ENCODE peak calls at places on chromosome 1, in four cellular contexts. H is tibial artery, Y is pancreas, X is hepatocyte. V is an unnamed sample. For H3K4me1, the result is how much of the 10 kb centered on the place peaks cover.

GRCh38 chr1:161962094-161962887 is 61.4 kb downstream of the OLFML2B start:
- DNase-seq in H (no peak), Y (no peak), X (no peak), V (peak)

GRCh38 chr1:12810691-12811408 is 19.7 kb downstream of the PRAMEF1 start:
- DNase-seq in H (no peak), Y (no peak), X (no peak), V (peak)

GRCh38 chr1:42937141-42937696 is 21.4 kb downstream of the SLC2A1 start:
- DNase-seq in H (peak), Y (no peak), X (no peak), V (peak)

GRCh38 chr1:172431721-172432192 is 11.3 kb downstream of the C1orf105 start:
- DNase-seq in H (no peak), Y (peak), X (peak), V (peak)

GRCh38 chr1:185528084-185528656 is 206.0 kb upstream of the HMCN1 start:
- DNase-seq in H (no peak), Y (no peak), X (no peak), V (no peak)

GRCh38 chr1:152519876-152520275 is 5.6 kb downstream of the CRCT1 start:
- DNase-seq in H (no peak), Y (no peak), X (no peak), V (no peak)

GRCh38 chr1:167922023-167922422 is 8.1 kb upstream of the ADCY10 start:
- DNase-seq in H (no peak), Y (no peak), X (no peak), V (no peak)

GRCh38 chr1:80417651-80418050 is 1383.1 kb upstream of the ADGRL2 start:
- DNase-seq in H (no peak), Y (no peak), X (no peak), V (peak)

GRCh38 chr1:209855623-209856022 is 27.9 kb downstream of the UTP25 start:
- DNase-seq in H (no peak), Y (no peak), X (no peak), V (no peak)

GRCh38 chr1:24580756-24581155 is 24.9 kb downstream of the NCMAP start:
- DNase-seq in H (no peak), Y (no peak), X (no peak), V (no peak)

GRCh38 chr1:55750020-55750995 is 535.1 kb upstream of the USP24 start:
- DNase-seq in H (no peak), Y (no peak), X (no peak), V (no peak)

GRCh38 chr1:248821641-248822040 is 4.1 kb downstream of the SH3BP5L start:
- DNase-seq in H (peak), Y (no peak), X (no peak), V (no peak)

GRCh38 chr1:31723828-31724359 is 20.1 kb upstream of the COL16A1 start:
- DNase-seq in H (no peak), Y (no peak), X (peak), V (peak)

GRCh38 chr1:9767964-9768668 is 55.6 kb downstream of the CLSTN1 start:
- DNase-seq in H (no peak), Y (no peak), X (no peak), V (no peak)

GRCh38 chr1:2523891-2524609 is 2.3 kb downstream of the PANK4 start:
- DNase-seq in H (no peak), Y (no peak), X (no peak), V (no peak)
- TF ChIP-seq CTCF in H (no peak), Y (no peak), X (no peak), V (no peak)

GRCh38 chr1:201596101-201596868 is 57.4 kb downstream of the NAV1 start:
- DNase-seq in H (peak), Y (no peak), X (no peak), V (no peak)
- H3K4me1 ChIP-seq in H (under half), Y (under half), X (under half), V (under half)

GRCh38 chr1:28510350-28511223 is 4.7 kb downstream of the RCC1 start:
- DNase-seq in H (no peak), Y (no peak), X (no peak), V (peak)

GRCh38 chr1:28507646-28508434 is 2.0 kb downstream of the RCC1 start:
- DNase-seq in H (no peak), Y (no peak), X (no peak), V (peak)

GRCh38 chr1:28512058-28512611 is 6.3 kb downstream of the RCC1 start:
- DNase-seq in H (no peak), Y (no peak), X (no peak), V (peak)

GRCh38 chr1:28508435-28508754 is 2.6 kb downstream of the RCC1 start:
- DNase-seq in H (no peak), Y (no peak), X (no peak), V (no peak)

GRCh38 chr1:28509705-28510349 is 4.0 kb downstream of the RCC1 start:
- DNase-seq in H (no peak), Y (no peak), X (no peak), V (no peak)
- H3K27ac ChIP-seq in H (no peak), Y (no peak), X (peak), V (peak)

DNA sequence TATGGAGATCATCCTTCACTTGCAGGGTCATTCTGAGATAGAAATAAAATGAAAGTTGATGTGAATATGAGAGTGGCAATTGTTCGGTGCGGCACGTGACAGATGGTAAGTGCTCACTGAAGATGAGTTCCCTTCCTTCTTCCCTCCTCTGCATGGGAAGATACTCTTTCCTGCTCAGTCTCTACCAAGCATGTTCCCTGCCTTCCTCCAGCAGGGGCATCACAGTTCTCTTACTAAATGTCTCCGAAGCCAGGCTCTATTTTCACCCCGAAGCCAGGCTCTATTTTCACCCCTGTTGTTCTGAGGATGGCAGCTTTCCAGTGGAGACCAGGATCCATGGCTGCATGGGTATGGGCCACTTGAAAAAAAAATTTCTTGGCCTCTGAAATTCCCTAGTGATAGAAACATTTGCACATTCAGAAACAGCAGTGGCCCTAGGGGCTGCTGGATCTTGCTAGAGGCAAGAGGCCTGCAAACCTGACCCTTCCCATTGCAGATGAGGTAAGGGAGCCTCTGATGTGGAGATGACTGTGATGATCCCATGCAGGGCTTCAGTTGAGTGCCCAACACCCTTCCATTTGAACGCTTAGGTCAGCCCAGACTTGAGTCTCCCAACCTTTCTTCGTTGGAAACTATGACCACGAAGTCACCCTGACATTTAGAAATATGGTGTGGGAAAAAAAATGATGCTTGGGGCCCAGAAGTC is 123.7 kb upstream of the HMGB4 start:
- DNase-seq in H (no peak), Y (no peak), X (no peak), V (no peak)
- TF ChIP-seq CTCF in H (no peak), Y (no peak), X (no peak), V (no peak)

GRCh38 chr1:156900019-156900718 is 6.7 kb downstream of the PEAR1 start:
- DNase-seq in H (no peak), Y (no peak), X (no peak), V (no peak)

GRCh38 chr1:156901590-156901900 is 8.0 kb downstream of the PEAR1 start:
- DNase-seq in H (no peak), Y (no peak), X (no peak), V (no peak)

GRCh38 chr1:156900896-156901589 is 7.5 kb downstream of the PEAR1 start:
- DNase-seq in H (no peak), Y (no peak), X (no peak), V (no peak)

GRCh38 chr1:156903328-156904091 is 10.0 kb downstream of the PEAR1 start:
- DNase-seq in H (no peak), Y (no peak), X (no peak), V (no peak)

DNA sequence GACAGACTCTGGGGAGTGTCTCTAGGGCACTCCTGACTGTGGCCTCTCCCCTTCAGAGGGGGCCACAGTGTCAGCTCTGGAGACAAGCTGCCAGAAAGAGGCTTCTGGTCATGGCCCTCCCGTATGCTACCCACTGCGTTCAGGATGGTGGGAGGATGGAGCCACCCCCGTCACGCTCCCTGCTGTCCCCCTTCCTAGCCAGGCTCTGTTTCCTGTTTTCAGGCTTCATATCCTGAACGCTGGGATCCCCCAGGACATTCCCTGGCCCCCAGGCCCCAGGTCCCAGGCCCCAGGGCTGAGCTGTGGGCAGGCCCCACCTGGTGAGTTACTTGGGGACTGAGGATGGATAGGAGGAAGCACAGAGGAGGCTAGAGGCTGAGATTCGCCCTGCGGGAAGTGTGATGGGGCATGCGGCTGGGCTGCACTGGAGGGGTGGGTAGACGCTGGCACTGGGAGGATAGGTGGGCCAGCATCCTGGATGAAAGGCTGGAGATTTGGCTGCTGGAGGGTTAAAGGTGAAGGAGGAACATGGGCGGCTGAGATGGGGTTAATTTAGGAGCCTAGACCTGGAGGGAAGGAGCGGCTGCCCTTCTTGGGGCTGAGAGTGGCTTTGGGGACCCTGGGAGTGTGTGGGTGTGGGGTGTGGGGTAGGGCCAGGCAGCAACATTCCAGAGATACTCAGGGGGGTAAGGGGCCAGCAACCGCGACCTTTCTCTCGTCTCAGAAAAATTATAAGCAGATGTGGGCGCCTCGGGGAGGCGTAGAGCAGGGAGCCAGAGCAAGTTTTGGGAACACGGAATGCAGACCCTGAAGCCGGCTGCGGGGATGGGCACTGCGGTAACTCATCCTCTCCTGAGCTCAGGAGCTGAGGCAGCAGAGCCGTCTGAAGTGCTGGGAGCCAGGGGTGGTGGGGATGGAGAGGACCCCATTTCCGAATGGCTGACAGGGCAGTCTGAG is 8.7 kb downstream of the PEAR1 start:
- DNase-seq in H (no peak), Y (no peak), X (no peak), V (no peak)
- H3K4me1 ChIP-seq in H (half or more), Y (under half), X (under half), V (under half)

DNA sequence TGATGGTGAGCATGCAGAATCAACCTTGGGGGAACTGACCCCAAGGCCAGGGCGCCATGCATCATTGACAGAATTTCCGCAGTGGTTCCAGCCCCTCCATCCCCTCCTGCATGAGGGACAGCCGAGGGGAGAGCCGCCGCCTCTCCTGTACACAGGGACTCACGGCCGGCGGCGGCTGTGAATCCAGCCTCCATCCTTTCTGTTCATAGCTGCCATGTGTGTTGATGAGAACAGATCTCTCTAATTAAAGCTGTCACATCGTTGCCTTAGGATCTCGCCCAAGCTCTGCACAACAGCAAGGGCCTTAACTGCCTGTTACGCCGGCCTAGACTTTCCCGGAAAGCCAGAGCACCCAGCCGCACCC is 151.7 kb downstream of the NPHP4 start:
- DNase-seq in H (no peak), Y (no peak), X (no peak), V (no peak)
- H3K27ac ChIP-seq in H (no peak), Y (no peak), X (no peak), V (no peak)

DNA sequence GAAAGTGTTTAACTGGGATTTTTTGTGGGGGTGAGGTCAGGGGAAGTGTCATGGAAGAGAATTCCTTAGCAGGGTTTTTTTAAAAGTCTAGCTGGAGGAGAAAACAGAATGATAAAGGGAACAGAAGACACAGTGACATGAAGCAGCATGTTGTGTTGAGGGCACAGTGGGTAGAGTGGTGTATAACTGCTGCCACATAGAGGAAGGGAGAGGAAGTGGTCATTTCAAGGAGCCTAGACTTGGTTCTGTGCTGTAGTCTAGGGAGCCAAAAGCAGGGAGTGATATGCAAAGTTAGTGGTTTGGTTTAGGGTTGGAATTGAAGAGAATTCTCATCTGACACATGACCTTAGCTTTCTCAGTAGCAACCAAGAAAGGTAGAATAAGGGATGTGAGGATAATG is 10.2 kb downstream of the EEIG2 start:
- DNase-seq in H (no peak), Y (no peak), X (no peak), V (peak)
- TF ChIP-seq CTCF in H (no peak), Y (no peak), X (peak), V (peak)

DNA sequence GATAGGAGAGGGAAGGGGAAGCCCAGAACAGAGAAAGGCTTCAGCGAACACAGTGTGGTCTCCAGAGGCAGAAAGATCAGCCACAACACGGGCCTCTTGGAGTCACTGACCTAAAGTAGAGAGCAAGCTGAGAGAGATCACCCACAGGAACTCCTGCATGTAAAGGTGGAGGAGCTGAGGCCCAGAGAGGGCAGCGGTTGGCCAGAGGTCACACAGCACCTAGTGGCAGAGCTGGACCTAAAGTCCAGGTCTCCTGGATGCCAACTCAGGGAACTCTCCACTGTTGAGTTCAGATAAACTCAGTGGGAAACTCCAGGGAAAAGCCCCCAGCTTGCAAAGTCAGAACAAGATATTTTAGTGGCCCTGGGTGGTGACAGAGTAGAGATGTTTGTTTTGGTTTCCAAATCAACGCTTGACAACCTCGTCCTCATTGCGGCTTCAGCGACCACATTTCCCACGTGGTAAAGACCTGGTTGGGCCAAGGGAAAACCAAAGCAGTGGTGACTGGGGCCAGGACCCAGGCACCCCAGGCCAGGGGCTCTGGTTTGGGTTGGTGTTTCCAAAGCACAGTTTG is 4.6 kb downstream of the IFFO2 start:
- DNase-seq in H (no peak), Y (no peak), X (no peak), V (no peak)
- H3K4me1 ChIP-seq in H (half or more), Y (half or more), X (under half), V (half or more)

GRCh38 chr1:202812176-202813026 is 1.6 kb downstream of the PCAT6 start:
- DNase-seq in H (no peak), Y (peak), X (no peak), V (no peak)

GRCh38 chr1:202809597-202810159 is 1.1 kb upstream of the PCAT6 start:
- DNase-seq in H (no peak), Y (no peak), X (no peak), V (no peak)

GRCh38 chr1:202810193-202810614 is 550 bp upstream of the PCAT6 start:
- DNase-seq in H (no peak), Y (no peak), X (no peak), V (no peak)

GRCh38 chr1:202810615-202811295 is at the start of gene PCAT6:
- DNase-seq in H (peak), Y (peak), X (peak), V (peak)

GRCh38 chr1:202811296-202812175 is 782 bp downstream of the PCAT6 start:
- DNase-seq in H (no peak), Y (peak), X (peak), V (no peak)
- H3K27ac ChIP-seq in H (peak), Y (no peak), X (peak), V (peak)